ENCODE peak calls at places on chromosomes 13 and 19, in six cellular contexts. One of them, this sample, is unnamed.

GRCh38 chr19:44499962-44500949 is at the start of gene ZNF180:
- DNase-seq in fibroblast of the conjunctiva: peak
- DNase-seq in HL-60: peak
- DNase-seq in NB4: peak
- DNase-seq in stimulated activated CD4-positive, alpha-beta T cell treated with anti-CD3 and anti-CD28 coated beads, Interleukin-15, amount 100 ng/mL, for 24 hours: peak
- DNase-seq in NCI-H2081: peak
- DNase-seq in this sample: peak

GRCh38 chr19:13398780-13399726 is 107.2 kb downstream of the CACNA1A start:
- DNase-seq in fibroblast of the conjunctiva: peak
- DNase-seq in HL-60: no peak
- DNase-seq in NB4: peak
- DNase-seq in stimulated activated CD4-positive, alpha-beta T cell treated with anti-CD3 and anti-CD28 coated beads, Interleukin-15, amount 100 ng/mL, for 24 hours: no peak
- DNase-seq in NCI-H2081: peak
- DNase-seq in this sample: no peak

GRCh38 chr19:20244356-20244755 is 77.3 kb downstream of the ZNF486 start:
- DNase-seq in fibroblast of the conjunctiva: no peak
- DNase-seq in HL-60: no peak
- DNase-seq in NB4: no peak
- DNase-seq in stimulated activated CD4-positive, alpha-beta T cell treated with anti-CD3 and anti-CD28 coated beads, Interleukin-15, amount 100 ng/mL, for 24 hours: no peak
- DNase-seq in NCI-H2081: no peak
- DNase-seq in this sample: no peak

GRCh38 chr13:112726018-112726767 is 36.4 kb downstream of the ATP11A start:
- DNase-seq in fibroblast of the conjunctiva: no peak
- DNase-seq in HL-60: no peak
- DNase-seq in NB4: no peak
- DNase-seq in stimulated activated CD4-positive, alpha-beta T cell treated with anti-CD3 and anti-CD28 coated beads, Interleukin-15, amount 100 ng/mL, for 24 hours: no peak
- DNase-seq in NCI-H2081: peak
- DNase-seq in this sample: no peak

GRCh38 chr19:24159707-24160106 is 72.7 kb downstream of the ZNF254 start:
- DNase-seq in fibroblast of the conjunctiva: no peak
- DNase-seq in HL-60: no peak
- DNase-seq in NB4: peak
- DNase-seq in stimulated activated CD4-positive, alpha-beta T cell treated with anti-CD3 and anti-CD28 coated beads, Interleukin-15, amount 100 ng/mL, for 24 hours: no peak
- DNase-seq in NCI-H2081: no peak
- DNase-seq in this sample: peak

GRCh38 chr19:15456871-15457700 is 7.3 kb downstream of the RASAL3 start:
- DNase-seq in fibroblast of the conjunctiva: no peak
- DNase-seq in HL-60: no peak
- DNase-seq in NB4: no peak
- DNase-seq in stimulated activated CD4-positive, alpha-beta T cell treated with anti-CD3 and anti-CD28 coated beads, Interleukin-15, amount 100 ng/mL, for 24 hours: peak
- DNase-seq in NCI-H2081: peak
- DNase-seq in this sample: no peak

GRCh38 chr13:51397262-51397933 is 55.4 kb downstream of the INTS6 start:
- DNase-seq in fibroblast of the conjunctiva: peak
- DNase-seq in HL-60: no peak
- DNase-seq in NB4: peak
- DNase-seq in stimulated activated CD4-positive, alpha-beta T cell treated with anti-CD3 and anti-CD28 coated beads, Interleukin-15, amount 100 ng/mL, for 24 hours: no peak
- DNase-seq in NCI-H2081: no peak
- DNase-seq in this sample: no peak

GRCh38 chr19:1847684-1848398 is 442 bp downstream of the REXO1 start:
- DNase-seq in fibroblast of the conjunctiva: peak
- DNase-seq in HL-60: peak
- DNase-seq in NB4: peak
- DNase-seq in stimulated activated CD4-positive, alpha-beta T cell treated with anti-CD3 and anti-CD28 coated beads, Interleukin-15, amount 100 ng/mL, for 24 hours: peak
- DNase-seq in NCI-H2081: peak
- DNase-seq in this sample: no peak

This sample was measured in Kasumi-1.